ENCODE peak calls at places on chromosomes 12 and 14, in four cellular contexts. W is stimulated activated CD8-positive, alpha-beta memory T cell treated with anti-CD3 and anti-CD28 coated beads, Interleukin-15, amount 100 ng/mL, for 24 hours; K is RCC 7860; U is epithelial cell of esophagus. C is an unnamed sample.

GRCh38 chr12:14111230-14111865 is 129.9 kb upstream of the GRIN2B start:
- DNase-seq in K (no peak), U (peak), W (no peak), C (no peak)

GRCh38 chr14:100039903-100040302 is 25.3 kb upstream of the EVL start:
- DNase-seq in W (no peak), K (no peak), U (no peak), C (no peak)

GRCh38 chr12:126436041-126436440 is 1370.8 kb downstream of the AACS start:
- DNase-seq in U (no peak), K (no peak), W (no peak), C (no peak)

GRCh38 chr14:67385618-67386017 is 25.5 kb downstream of the EIF2S1 start:
- DNase-seq in W (no peak), K (no peak), U (peak), C (no peak)

GRCh38 chr12:131007031-131007793 is 53.5 kb downstream of the ADGRD1 start:
- DNase-seq in W (no peak), U (no peak), K (no peak), C (peak)

GRCh38 chr12:121404734-121405133 is 4.8 kb downstream of the RNF34 start:
- DNase-seq in U (peak), K (no peak), W (no peak), C (no peak)

GRCh38 chr12:43861847-43862150 is 25.9 kb downstream of the TMEM117 start:
- DNase-seq in W (no peak), K (no peak), U (no peak), C (no peak)

GRCh38 chr14:95046711-95047681 is 110.3 kb downstream of the DICER1 start:
- DNase-seq in W (no peak), U (no peak), K (no peak), C (peak)

GRCh38 chr14:51691176-51691575 is 39.5 kb downstream of the FRMD6 start:
- DNase-seq in W (no peak), K (no peak), U (peak), C (no peak)

GRCh38 chr14:65866422-65866821 is 453.9 kb downstream of the FUT8 start:
- DNase-seq in K (no peak), U (no peak), W (no peak), C (no peak)

GRCh38 chr12:45208604-45209487 is 7.0 kb upstream of the ANO6 start:
- DNase-seq in K (peak), W (no peak), U (peak), C (no peak)

GRCh38 chr14:32939254-32940065 is 781 bp downstream of the NPAS3 start:
- DNase-seq in W (no peak), K (no peak), U (peak), C (no peak)

GRCh38 chr12:57234571-57235011 is 5.1 kb downstream of the SHMT2 start:
- DNase-seq in W (no peak), U (no peak), K (no peak), C (no peak)

GRCh38 chr12:4979737-4980136 is 63.9 kb upstream of the KCNA5 start:
- DNase-seq in K (no peak), U (no peak), W (no peak), C (no peak)

GRCh38 chr12:126747530-126748149 is 1519.3 kb upstream of the TMEM132C start:
- DNase-seq in U (peak), W (peak), K (peak), C (peak)

GRCh38 chr14:91303091-91303923 is 58.8 kb upstream of the GPR68 start:
- DNase-seq in U (peak), W (no peak), K (no peak), C (no peak)

GRCh38 chr14:56247495-56248087 is 129.4 kb downstream of the PELI2 start:
- DNase-seq in W (no peak), U (peak), K (no peak), C (no peak)

GRCh38 chr14:25090716-25091454 is 40.9 kb upstream of the STXBP6 start:
- DNase-seq in U (peak), W (no peak), K (peak), C (no peak)

GRCh38 chr14:53183071-53183470 is 29.9 kb upstream of the DDHD1 start:
- DNase-seq in U (no peak), W (no peak), K (no peak), C (no peak)

GRCh38 chr12:80593766-80594165 is 113.7 kb upstream of the MYF6 start:
- DNase-seq in U (no peak), W (no peak), K (peak), C (no peak)

C was measured in omental fat pad.